ENCODE peak calls at places on chromosomes 7 and 10, in seven cellular contexts. I, E, P, Q, R, S and W are unnamed samples.
A peak's percentile ranks its signal among the peaks of the same experiment; 100 is the strongest.

GRCh38 chr7:130071701-130072622 is 1.6 kb downstream of the KLHDC10 start:
- DNase-seq in I (peak; percentile 65), S (peak; percentile 49), R (peak; percentile 67), Q (peak; percentile 71), P (peak; percentile 72), E (peak; percentile 76), W (peak; percentile 61)

GRCh38 chr10:132106431-132106830 is 40.7 kb downstream of the JAKMIP3 start:
- DNase-seq in Q (no peak), I (no peak), E (peak; percentile 24), P (no peak), R (no peak), S (no peak), W (no peak)

GRCh38 chr7:95980073-95980655 is 207.8 kb downstream of the DYNC1I1 start:
- DNase-seq in Q (no peak), S (no peak), P (no peak), R (no peak), I (no peak), E (no peak), W (no peak)

GRCh38 chr10:104300736-104301292 is 31.8 kb downstream of the GSTO2 start:
- DNase-seq in S (peak; percentile 84), Q (no peak), I (peak; percentile 84), R (no peak), P (no peak), E (no peak), W (peak; percentile 19)

GRCh38 chr7:73850212-73850611 is 7.9 kb upstream of the METTL27 start:
- DNase-seq in I (no peak), R (no peak), E (no peak), Q (no peak), P (no peak), S (no peak), W (no peak)

GRCh38 chr10:128936392-128936791 is 530.6 kb upstream of the MGMT start:
- DNase-seq in I (no peak), R (no peak), E (no peak), S (no peak), Q (no peak), P (no peak), W (no peak)

GRCh38 chr10:18205098-18205834 is 65.0 kb downstream of the CACNB2 start:
- DNase-seq in E (no peak), P (no peak), R (no peak), I (peak; percentile 14), S (no peak), Q (no peak), W (no peak)

GRCh38 chr10:12419279-12419847 is 70.0 kb downstream of the CAMK1D start:
- DNase-seq in P (no peak), S (peak; percentile 89), I (peak; percentile 74), R (no peak), Q (no peak), E (peak; percentile 8), W (no peak)

GRCh38 chr10:122172311-122173008 is 98.6 kb upstream of the BTBD16 start:
- DNase-seq in Q (no peak), S (no peak), R (peak; percentile 13), P (no peak), E (no peak), I (no peak), W (no peak)

GRCh38 chr10:103757531-103758293 is 97.7 kb downstream of the SH3PXD2A start:
- DNase-seq in R (peak; percentile 71), P (peak; percentile 56), S (peak; percentile 92), Q (no peak), I (no peak), E (no peak), W (no peak)

GRCh38 chr7:21314954-21315353 is 112.9 kb upstream of the SP4 start:
- DNase-seq in R (no peak), E (no peak), Q (no peak), I (no peak), S (no peak), P (no peak), W (no peak)

GRCh38 chr10:122417667-122418066 is 36.8 kb upstream of the ARMS2 start:
- DNase-seq in P (no peak), E (no peak), R (no peak), Q (no peak), I (no peak), S (no peak), W (no peak)

GRCh38 chr7:92613214-92613613 is 23.0 kb upstream of the FAM133B start:
- DNase-seq in E (no peak), S (no peak), Q (no peak), P (no peak), I (no peak), R (no peak), W (no peak)

GRCh38 chr10:28049286-28049685 is 50.4 kb upstream of the ODAD2 start:
- DNase-seq in I (no peak), S (no peak), E (no peak), R (no peak), P (no peak), Q (no peak), W (no peak)

GRCh38 chr7:77266162-77266807 is 66.7 kb upstream of the FGL2 start:
- DNase-seq in Q (peak; percentile 65), P (no peak), R (no peak), I (no peak), S (no peak), E (no peak), W (no peak)

GRCh38 chr7:151897201-151897711 is 20.3 kb upstream of the PRKAG2 start:
- DNase-seq in R (no peak), Q (no peak), I (no peak), E (peak; percentile 33), S (no peak), P (peak; percentile 77), W (peak; percentile 51)

GRCh38 chr10:84054743-84055142 is 84.6 kb upstream of the GHITM start:
- DNase-seq in P (peak; percentile 40), R (no peak), I (no peak), Q (no peak), E (no peak), S (no peak), W (no peak)

GRCh38 chr10:60414877-60415585 is 25.4 kb upstream of the ANK3 start:
- DNase-seq in Q (no peak), R (no peak), E (peak; percentile 90), I (peak; percentile 29), S (peak; percentile 77), P (peak; percentile 38), W (no peak)

GRCh38 chr7:20191044-20191867 is 25.9 kb downstream of the MACC1 start:
- DNase-seq in Q (no peak), E (no peak), R (no peak), S (no peak), P (no peak), I (no peak), W (no peak)

GRCh38 chr7:130998993-130999602 is 265.1 kb upstream of the KLF14 start:
- DNase-seq in R (no peak), I (no peak), P (no peak), Q (no peak), E (no peak), S (no peak), W (no peak)

GRCh38 chr7:39592586-39592985 is 26.4 kb downstream of the YAE1 start:
- DNase-seq in Q (no peak), S (no peak), E (no peak), R (no peak), I (no peak), P (no peak), W (no peak)

GRCh38 chr10:69831231-69831855 is 29.6 kb downstream of the COL13A1 start:
- DNase-seq in R (no peak), E (no peak), I (no peak), S (no peak), P (no peak), Q (no peak), W (no peak)

GRCh38 chr7:132251327-132251659 is 325.0 kb downstream of the PLXNA4 start:
- DNase-seq in E (peak; percentile 44), Q (no peak), S (peak; percentile 4), P (peak; percentile 44), R (no peak), I (no peak), W (no peak)

GRCh38 chr10:79179404-79180309 is 110.9 kb downstream of the ZMIZ1 start:
- DNase-seq in P (peak; percentile 58), R (peak; percentile 52), I (no peak), E (no peak), S (no peak), Q (no peak), W (peak; percentile 61)
- TF ChIP-seq CTCF in P (peak; percentile 30), R (no peak), I (peak; percentile 21), E (no peak), S (no peak), Q (no peak), W (no peak)

DNA sequence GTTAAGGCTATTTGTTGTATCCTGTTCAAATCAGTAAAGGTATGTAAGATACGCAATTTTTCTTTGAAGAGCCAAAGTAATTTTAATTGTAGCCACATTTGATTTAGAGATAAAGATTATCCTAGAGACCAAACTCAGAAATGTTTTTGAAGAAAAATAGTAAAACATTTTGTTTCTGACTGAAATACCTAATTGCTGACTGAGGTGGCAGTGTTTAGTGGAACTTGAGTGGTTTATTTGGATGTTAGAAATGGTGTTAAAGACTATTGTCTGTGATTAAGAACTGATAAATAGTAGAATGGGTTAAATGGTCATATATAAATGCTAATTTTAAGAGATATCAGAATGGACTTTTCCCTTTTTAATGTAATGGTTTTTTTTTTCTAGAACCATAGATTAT is 15.3 kb downstream of the EDRF1 start:
- DNase-seq in P (no peak), E (no peak), Q (no peak), I (no peak), R (no peak), S (no peak), W (no peak)
- TF ChIP-seq CTCF in P (peak; percentile 40), E (no peak), Q (no peak), I (no peak), R (peak; percentile 42), S (no peak), W (peak; percentile 24)

DNA sequence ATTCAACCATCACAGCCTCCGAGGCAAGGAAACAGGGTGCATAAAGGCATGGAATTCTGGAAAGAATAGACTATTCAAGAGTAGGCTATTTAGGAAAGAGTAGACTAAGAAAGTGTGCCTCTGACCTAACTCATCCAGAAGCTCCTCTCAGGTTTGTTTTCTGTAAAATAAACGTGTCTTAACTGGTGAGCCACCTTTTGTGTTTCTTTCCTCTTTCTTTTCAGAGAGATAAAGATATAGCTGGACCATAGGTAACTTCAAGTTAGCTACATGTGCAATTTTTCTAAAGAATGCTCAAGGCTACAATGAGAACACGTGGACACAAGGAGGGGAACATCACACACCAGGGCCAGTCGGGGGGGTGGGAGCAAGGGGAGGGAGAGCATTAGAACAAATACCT is 577.0 kb downstream of the TYW1 start:
- DNase-seq in E (no peak), Q (no peak), I (no peak), P (no peak), S (no peak), R (no peak), W (no peak)
- TF ChIP-seq CTCF in E (no peak), Q (no peak), I (no peak), P (no peak), S (no peak), R (no peak), W (no peak)

DNA sequence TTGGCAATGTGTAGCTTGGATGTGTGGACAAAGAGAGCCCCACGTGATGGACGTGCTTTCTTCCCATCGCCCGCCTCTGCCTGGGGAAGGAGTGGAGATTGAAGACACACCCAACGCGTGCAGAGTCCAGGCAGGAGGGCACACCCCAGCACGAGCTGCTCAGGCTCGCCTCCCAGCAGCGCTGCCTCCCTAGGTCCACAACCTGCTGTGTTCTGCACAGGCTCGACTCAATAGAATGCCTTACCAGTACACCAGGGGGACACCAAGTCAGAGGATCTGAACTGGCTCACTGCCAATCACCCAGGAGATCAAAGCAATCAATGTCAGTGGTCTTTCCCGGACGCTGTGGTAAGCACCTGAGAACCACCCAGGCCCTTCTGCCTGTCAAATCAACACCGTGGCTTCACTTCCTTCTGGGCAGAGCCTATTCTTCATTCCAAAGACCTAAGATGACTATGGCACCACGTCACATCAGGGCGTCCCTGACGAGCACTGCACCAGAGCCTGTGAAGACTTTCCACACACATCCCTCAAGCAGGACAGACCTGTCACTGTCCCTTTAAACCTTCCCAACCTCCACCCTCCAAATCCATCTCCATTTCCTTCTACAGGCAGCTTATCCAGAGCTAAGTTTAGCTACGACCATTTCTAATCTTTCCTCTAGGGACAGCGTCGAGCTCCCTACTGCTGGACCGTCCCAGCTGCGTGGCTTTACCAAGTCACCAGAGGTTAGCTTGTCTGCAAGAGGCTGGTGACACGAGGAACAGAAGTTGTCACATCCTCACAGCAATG is 72.3 kb downstream of the AMZ1 start:
- DNase-seq in S (peak; percentile 13), Q (peak; percentile 29), E (no peak), I (no peak), P (peak; percentile 67), R (peak; percentile 27), W (no peak)
- TF ChIP-seq CTCF in S (no peak), Q (no peak), E (peak; percentile 54), I (peak; percentile 39), P (peak; percentile 70), R (peak; percentile 19), W (peak; percentile 41)